ENCODE peak calls at places on chromosomes 16 and 17, in four cellular contexts. Q, M, P and O are unnamed samples.

GRCh38 chr16:69481901-69482341 is 57.5 kb downstream of the CYB5B start:
- DNase-seq in Q (peak), M (no peak), P (peak), O (peak)

GRCh38 chr17:57622886-57623433 is 122.1 kb downstream of the CCDC182 start:
- DNase-seq in Q (no peak), M (no peak), P (peak), O (peak)

GRCh38 chr17:77366558-77367245 is 225.9 kb downstream of the SEC14L1 start:
- DNase-seq in Q (no peak), M (peak), P (peak), O (no peak)

GRCh38 chr16:14284930-14285541 is 213.9 kb downstream of the MRTFB start:
- DNase-seq in Q (peak), M (no peak), P (no peak), O (peak)

GRCh38 chr16:67845291-67846062 is 1.3 kb upstream of the NUTF2 start:
- DNase-seq in Q (no peak), M (no peak), P (no peak), O (no peak)

GRCh38 chr16:66899945-66900688 is 18.6 kb downstream of the CDH16 start:
- DNase-seq in Q (no peak), M (no peak), P (peak), O (peak)

GRCh38 chr17:17628388-17629008 is 37.0 kb upstream of the PEMT start:
- DNase-seq in Q (no peak), M (no peak), P (no peak), O (no peak)

GRCh38 chr16:15856901-15857778 is at the start of gene MYH11:
- DNase-seq in Q (peak), M (peak), P (no peak), O (peak)

GRCh38 chr17:69870751-69871199 is 204.2 kb upstream of the KCNJ16 start:
- DNase-seq in Q (no peak), M (no peak), P (peak), O (peak)

GRCh38 chr17:75242461-75243042 is 18.9 kb downstream of the GGA3 start:
- DNase-seq in Q (no peak), M (no peak), P (no peak), O (no peak)

GRCh38 chr17:40399185-40399584 is 18.5 kb downstream of the TOP2A start:
- DNase-seq in Q (no peak), M (no peak), P (peak), O (peak)

GRCh38 chr17:50686494-50687199 is 21.1 kb downstream of the ANKRD40 start:
- DNase-seq in Q (no peak), M (no peak), P (peak), O (peak)

GRCh38 chr17:64418506-64419339 is 28.1 kb upstream of the PECAM1 start:
- DNase-seq in Q (no peak), M (peak), P (peak), O (peak)

GRCh38 chr16:56848955-56849689 is 15.9 kb upstream of the SLC12A3 start:
- DNase-seq in Q (no peak), M (no peak), P (peak), O (no peak)

GRCh38 chr16:71358464-71359031 is at the start of gene CALB2:
- DNase-seq in Q (peak), M (peak), P (peak), O (peak)

GRCh38 chr17:20944014-20944905 is 98.6 kb downstream of the USP22 start:
- DNase-seq in Q (peak), M (peak), P (no peak), O (peak)

GRCh38 chr16:79159650-79160049 is 440.9 kb downstream of the MAF start:
- DNase-seq in Q (no peak), M (no peak), P (no peak), O (no peak)

GRCh38 chr17:72092710-72093322 is 28.0 kb upstream of the SOX9 start:
- DNase-seq in Q (no peak), M (no peak), P (no peak), O (no peak)

GRCh38 chr16:83245061-83245460 is 562.7 kb upstream of the HSBP1 start:
- DNase-seq in Q (no peak), M (no peak), P (peak), O (no peak)

GRCh38 chr17:17363638-17364337 is 60.6 kb downstream of the NT5M start:
- DNase-seq in Q (peak), M (no peak), P (no peak), O (no peak)

GRCh38 chr17:74691151-74691550 is 21.6 kb downstream of the CD300LF start:
- DNase-seq in Q (no peak), M (no peak), P (no peak), O (no peak)

GRCh38 chr16:27424772-27425498 is 23.0 kb downstream of the IL21R start:
- DNase-seq in Q (peak), M (no peak), P (no peak), O (no peak)

GRCh38 chr16:2829501-2830354 is at the start of gene ZG16B:
- DNase-seq in Q (no peak), M (no peak), P (no peak), O (no peak)

GRCh38 chr17:73189417-73190099 is 3.3 kb upstream of the COG1 start:
- DNase-seq in Q (peak), M (no peak), P (peak), O (peak)

GRCh38 chr17:73192894-73193701 is at the start of gene COG1:
- DNase-seq in Q (peak), M (peak), P (peak), O (peak)

GRCh38 chr17:8420041-8420934 is 15.4 kb upstream of the NDEL1 start:
- DNase-seq in Q (no peak), M (no peak), P (peak), O (no peak)

GRCh38 chr16:49652441-49653175 is 203.3 kb downstream of the ZNF423 start:
- DNase-seq in Q (no peak), M (no peak), P (no peak), O (peak)

GRCh38 chr16:24829153-24829552 is 16.6 kb upstream of the SLC5A11 start:
- DNase-seq in Q (no peak), M (no peak), P (no peak), O (peak)

GRCh38 chr16:89189358-89190025 is 10.8 kb downstream of the SLC22A31 start:
- DNase-seq in Q (peak), M (no peak), P (no peak), O (no peak)

GRCh38 chr17:78818932-78819331 is 21.7 kb downstream of the USP36 start:
- DNase-seq in Q (no peak), M (no peak), P (no peak), O (no peak)

GRCh38 chr16:30488764-30489595 is 16.4 kb downstream of the ITGAL start:
- DNase-seq in Q (peak), M (peak), P (no peak), O (peak)
- H4K5ac ChIP-seq in Q (no peak), M (no peak), P (no peak), O (no peak)

GRCh38 chr16:55077231-55077630 is 146.6 kb downstream of the IRX5 start:
- DNase-seq in Q (no peak), M (no peak), P (no peak), O (no peak)

GRCh38 chr16:55073830-55074229 is 143.2 kb downstream of the IRX5 start:
- DNase-seq in Q (no peak), M (no peak), P (no peak), O (no peak)

GRCh38 chr16:55078699-55079415 is 148.2 kb downstream of the IRX5 start:
- DNase-seq in Q (no peak), M (no peak), P (no peak), O (no peak)

GRCh38 chr16:55078153-55078552 is 147.5 kb downstream of the IRX5 start:
- DNase-seq in Q (no peak), M (no peak), P (no peak), O (no peak)

GRCh38 chr16:55072976-55073375 is 142.3 kb downstream of the IRX5 start:
- DNase-seq in Q (no peak), M (no peak), P (no peak), O (no peak)
- H4K5ac ChIP-seq in Q (no peak), M (no peak), P (no peak), O (no peak)

GRCh38 chr16:59558679-59559078 is 824.6 kb upstream of the GOT2 start:
- DNase-seq in Q (no peak), M (no peak), P (no peak), O (no peak)
- H4K5ac ChIP-seq in Q (no peak), M (no peak), P (no peak), O (no peak)

GRCh38 chr17:35705230-35705629 is 26.2 kb upstream of the RASL10B start:
- DNase-seq in Q (no peak), M (no peak), P (no peak), O (no peak)
- H4K5ac ChIP-seq in Q (no peak), M (no peak), P (no peak), O (no peak)

GRCh38 chr17:31731119-31731518 is 127.9 kb downstream of the COPRS start:
- DNase-seq in Q (no peak), M (no peak), P (no peak), O (no peak)
- H4K5ac ChIP-seq in Q (no peak), M (no peak), P (no peak), O (no peak)

GRCh38 chr16:10376229-10376628 is 9.6 kb upstream of the ATF7IP2 start:
- DNase-seq in Q (no peak), M (no peak), P (no peak), O (no peak)

GRCh38 chr16:10371592-10371991 is 14.3 kb upstream of the ATF7IP2 start:
- DNase-seq in Q (no peak), M (no peak), P (no peak), O (no peak)

GRCh38 chr16:10370096-10370726 is 15.7 kb upstream of the ATF7IP2 start:
- DNase-seq in Q (no peak), M (no peak), P (no peak), O (peak)

GRCh38 chr16:10368984-10369551 is 16.8 kb upstream of the ATF7IP2 start:
- DNase-seq in Q (peak), M (no peak), P (no peak), O (peak)

DNA sequence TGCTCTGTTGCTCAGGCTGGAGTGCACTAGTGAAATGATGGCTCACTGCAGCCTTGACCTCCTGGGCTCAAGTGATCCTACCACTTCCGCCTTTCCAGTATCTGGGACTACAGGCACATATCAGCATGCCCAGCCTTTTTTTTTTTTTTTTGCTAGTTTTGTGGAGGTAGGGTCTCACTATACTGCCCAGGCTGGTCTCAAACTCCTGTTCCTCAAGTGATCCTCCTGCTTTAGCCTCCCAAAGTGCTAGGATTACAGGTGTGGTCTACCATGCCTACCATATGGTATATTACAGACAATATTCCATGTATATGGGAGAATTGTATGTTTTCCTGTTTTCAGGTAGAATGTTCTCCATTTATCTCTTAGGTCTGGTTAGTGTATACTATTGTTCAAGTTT is 12.3 kb upstream of the ATF7IP2 start:
- DNase-seq in Q (no peak), M (no peak), P (no peak), O (no peak)
- H4K5ac ChIP-seq in Q (no peak), M (no peak), P (no peak), O (no peak)

GRCh38 chr17:13616031-13616430 is 14.3 kb upstream of the HS3ST3A1 start:
- DNase-seq in Q (no peak), M (no peak), P (no peak), O (no peak)
- H4K5ac ChIP-seq in Q (no peak), M (no peak), P (no peak), O (no peak)